ENCODE peak calls at places on chromosomes 6 and 20, in ten cellular contexts. Z, L, V, C, G, R, M, E, H and W are unnamed samples.
A peak's percentile ranks its signal among the peaks of the same experiment; 100 is the strongest.

GRCh38 chr6:166692723-166693302 is 65.8 kb upstream of the RPS6KA2 start:
- DNase-seq in C (no peak), L (no peak), R (no peak), V (no peak), Z (peak; percentile 28), M (no peak), H (no peak), G (no peak), E (no peak), W (no peak)

GRCh38 chr6:130587778-130588520 is 222.1 kb downstream of the TMEM200A start:
- DNase-seq in H (peak; percentile 92), M (no peak), C (peak; percentile 73), L (peak; percentile 26), V (peak; percentile 84), R (no peak), Z (no peak), E (peak; percentile 91), G (no peak), W (peak; percentile 79)

GRCh38 chr6:106556368-106556960 is 72.8 kb downstream of the RTN4IP1 start:
- DNase-seq in R (no peak), Z (no peak), V (no peak), L (no peak), H (peak; percentile 72), M (peak; percentile 61), E (peak; percentile 40), G (no peak), C (no peak), W (peak; percentile 57)

GRCh38 chr6:117446851-117447250 is 21.1 kb upstream of the ROS1 start:
- DNase-seq in G (no peak), C (no peak), M (no peak), V (no peak), E (no peak), Z (no peak), H (peak; percentile 40), L (no peak), R (no peak), W (no peak)

GRCh38 chr6:166922937-166923336 is 33.4 kb downstream of the RNASET2 start:
- DNase-seq in C (no peak), H (no peak), G (no peak), L (no peak), R (no peak), Z (no peak), M (no peak), V (no peak), E (no peak), W (no peak)

GRCh38 chr20:62367136-62367482 is at the start of gene LAMA5:
- DNase-seq in C (no peak), M (no peak), V (no peak), G (peak; percentile 89), R (no peak), H (no peak), L (no peak), Z (peak; percentile 89), E (no peak), W (no peak)

GRCh38 chr6:20159781-20160540 is 52.3 kb downstream of the MBOAT1 start:
- DNase-seq in L (no peak), C (no peak), H (no peak), G (no peak), E (peak; percentile 79), Z (no peak), M (no peak), R (no peak), V (no peak), W (peak; percentile 27)

GRCh38 chr20:24735263-24735662 is 213.8 kb upstream of the CST7 start:
- DNase-seq in L (no peak), H (peak; percentile 4), V (no peak), R (no peak), G (peak; percentile 5), M (no peak), C (no peak), Z (no peak), E (no peak), W (no peak)

GRCh38 chr6:42321976-42322375 is 104.3 kb upstream of the MRPS10 start:
- DNase-seq in G (no peak), V (no peak), E (no peak), M (no peak), L (no peak), R (no peak), H (no peak), C (no peak), Z (no peak), W (no peak)

GRCh38 chr6:42318485-42318884 is 100.8 kb upstream of the MRPS10 start:
- DNase-seq in V (no peak), G (no peak), M (no peak), H (no peak), E (no peak), R (no peak), Z (no peak), L (no peak), C (no peak), W (no peak)

GRCh38 chr6:42320762-42321161 is 103.1 kb upstream of the MRPS10 start:
- DNase-seq in E (no peak), L (no peak), R (no peak), G (no peak), M (no peak), V (no peak), Z (no peak), C (peak; percentile 66), H (no peak), W (peak; percentile 32)

GRCh38 chr6:42326248-42326647 is 108.6 kb upstream of the MRPS10 start:
- DNase-seq in M (no peak), Z (no peak), L (no peak), C (no peak), R (no peak), V (peak; percentile 84), G (no peak), E (no peak), H (no peak), W (no peak)

DNA sequence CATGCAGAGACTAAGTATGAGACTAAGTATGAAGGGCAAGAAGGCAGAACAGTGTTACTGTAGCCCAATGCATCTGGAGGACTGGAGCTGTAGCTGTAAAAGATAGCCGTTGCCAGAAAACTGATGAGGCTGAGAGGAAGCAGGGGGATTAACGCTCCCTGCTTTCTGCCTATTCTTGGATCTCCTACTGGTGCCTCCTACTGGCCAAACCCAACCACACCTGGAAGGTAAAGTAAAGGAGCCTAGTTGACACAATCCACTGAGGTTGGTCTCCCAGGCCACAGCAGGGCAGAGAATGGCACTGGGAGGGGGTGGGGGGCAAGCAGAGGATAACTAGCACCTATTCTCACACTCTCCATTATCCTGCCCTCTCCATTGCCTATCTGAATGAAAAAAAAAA is 105.0 kb upstream of the MRPS10 start:
- DNase-seq in C (no peak), H (no peak), V (no peak), M (no peak), Z (peak; percentile 88), G (no peak), E (no peak), R (no peak), L (no peak), W (no peak)
- TF ChIP-seq CTCF in C (peak; percentile 11), H (no peak), V (no peak), M (no peak), Z (peak; percentile 80), G (no peak), E (no peak), R (no peak), L (peak; percentile 7), W (peak; percentile 1)

GRCh38 chr6:24522090-24522820 is 27.5 kb downstream of the ALDH5A1 start:
- DNase-seq in G (no peak), L (no peak), Z (no peak), R (no peak), V (peak; percentile 5), C (no peak), M (no peak), H (peak; percentile 10), E (no peak), W (no peak)

GRCh38 chr6:24513602-24514001 is 18.8 kb downstream of the ALDH5A1 start:
- DNase-seq in H (no peak), E (no peak), R (no peak), C (no peak), V (no peak), G (no peak), Z (no peak), L (no peak), M (no peak), W (no peak)

GRCh38 chr6:24520929-24521546 is 26.3 kb downstream of the ALDH5A1 start:
- DNase-seq in Z (peak; percentile 87), C (peak; percentile 31), V (peak; percentile 8), R (no peak), H (peak; percentile 10), L (no peak), M (peak; percentile 28), E (peak; percentile 33), G (peak; percentile 69), W (peak; percentile 28)

GRCh38 chr6:24522821-24523175 is 28.0 kb downstream of the ALDH5A1 start:
- DNase-seq in G (no peak), E (no peak), H (no peak), C (no peak), V (no peak), L (no peak), R (no peak), Z (no peak), M (no peak), W (no peak)

DNA sequence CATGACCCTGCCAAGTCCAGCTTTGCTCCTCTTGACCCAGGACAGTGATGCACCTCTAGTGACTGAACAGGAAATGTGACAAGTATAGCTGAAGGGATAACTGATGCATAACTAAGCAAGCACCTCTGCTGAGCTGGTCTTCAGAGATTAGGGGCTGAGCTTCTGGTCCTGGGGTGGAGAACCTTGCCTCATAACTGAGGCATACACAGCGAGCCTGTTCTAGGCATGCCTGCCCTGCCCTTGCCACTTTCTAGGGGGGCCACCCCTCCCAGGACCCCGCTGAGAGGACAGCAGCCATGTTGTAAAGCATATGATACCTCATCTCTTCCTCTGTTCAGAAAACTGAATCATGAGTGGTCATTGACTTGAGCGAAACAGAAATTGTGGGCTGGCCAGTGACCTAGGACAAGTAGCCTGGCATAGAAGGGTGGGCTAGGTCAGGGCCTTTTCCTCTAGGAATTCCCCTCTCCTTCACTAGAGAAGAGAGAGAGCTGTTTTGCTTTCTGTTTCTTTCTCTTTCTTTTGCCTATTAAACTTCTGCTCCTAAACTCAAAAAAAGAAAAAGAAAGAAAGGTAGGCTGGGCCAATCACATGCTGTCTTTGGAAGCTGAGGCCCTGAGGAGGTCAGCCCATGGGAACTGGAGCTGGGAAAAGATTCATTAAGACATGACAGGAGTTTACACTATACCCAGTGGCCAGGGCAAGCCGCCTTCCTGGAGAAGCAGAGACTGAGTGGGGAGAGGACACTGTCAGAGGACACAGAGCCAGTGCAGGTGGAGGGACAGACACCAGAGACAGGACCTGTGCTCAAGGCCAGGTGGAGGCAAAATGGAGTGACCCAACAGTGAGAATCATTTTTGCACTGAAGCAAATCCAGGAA is 23.1 kb downstream of the ALDH5A1 start:
- DNase-seq in V (no peak), H (no peak), R (no peak), G (no peak), C (no peak), E (no peak), Z (no peak), M (no peak), L (no peak), W (no peak)
- H3K4me3 ChIP-seq in V (no peak overlapping the region), H (no peak overlapping the region), R (no peak overlapping the region), G (no peak overlapping the region), C (no peak overlapping the region), E (no peak overlapping the region), Z (no peak overlapping the region), M (no peak overlapping the region), L (no peak overlapping the region), W (no peak overlapping the region)

GRCh38 chr6:138765896-138766487 is 7.6 kb upstream of the CCDC28A start:
- DNase-seq in M (peak; percentile 64), E (peak; percentile 38), V (peak; percentile 20), H (peak; percentile 68), G (peak; percentile 49), L (no peak), C (peak; percentile 32), R (no peak), Z (no peak), W (peak; percentile 72)
- TF ChIP-seq CTCF in M (peak; percentile 22), E (peak; percentile 68), V (peak; percentile 54), H (peak; percentile 58), G (peak; percentile 75), L (peak; percentile 24), C (peak; percentile 41), R (peak; percentile 59), Z (peak; percentile 86), W (peak; percentile 54)

GRCh38 chr20:4971064-4971463 is 30.2 kb downstream of the SLC23A2 start:
- DNase-seq in V (no peak), L (no peak), Z (no peak), G (no peak), C (no peak), M (no peak), E (no peak), R (no peak), H (no peak), W (no peak)

GRCh38 chr20:4966826-4967751 is 34.2 kb downstream of the SLC23A2 start:
- DNase-seq in G (no peak), M (peak; percentile 34), C (no peak), E (no peak), V (no peak), L (no peak), H (no peak), Z (no peak), R (no peak), W (no peak)

GRCh38 chr20:4967752-4968477 is 33.4 kb downstream of the SLC23A2 start:
- DNase-seq in L (no peak), V (no peak), E (no peak), M (no peak), Z (no peak), C (no peak), R (no peak), H (no peak), G (no peak), W (no peak)

GRCh38 chr20:4973330-4974097 is 27.8 kb downstream of the SLC23A2 start:
- DNase-seq in V (no peak), G (peak; percentile 18), Z (no peak), H (peak; percentile 82), M (peak; percentile 95), E (peak; percentile 87), R (peak; percentile 43), C (peak; percentile 80), L (peak; percentile 39), W (peak; percentile 66)

GRCh38 chr20:4972506-4973251 is 28.6 kb downstream of the SLC23A2 start:
- DNase-seq in R (no peak), G (no peak), M (peak; percentile 69), H (no peak), C (no peak), Z (no peak), V (no peak), L (no peak), E (no peak), W (no peak)
- H3K4me3 ChIP-seq in R (peak overlapping the region; percentile 10), G (no peak overlapping the region), M (peak overlapping the region; percentile 17), H (peak overlapping the region; percentile 40), C (no peak overlapping the region), Z (no peak overlapping the region), V (no peak overlapping the region), L (peak overlapping the region; percentile 15), E (no peak overlapping the region), W (no peak overlapping the region)